ENCODE peak calls at places on chromosomes 2 and 18, in nine cellular contexts. P, D, X, Z, T, K, I, L and N are unnamed samples.

GRCh38 chr2:44462934-44463849 is 101.4 kb downstream of the CAMKMT start:
- ATAC-seq in P (no peak), D (no peak), X (no peak), Z (no peak), T (no peak), K (no peak), I (no peak), L (no peak), N (no peak)

GRCh38 chr2:492178-492577 is 185.0 kb downstream of the TMEM18 start:
- ATAC-seq in P (no peak), D (no peak), X (no peak), Z (no peak), T (no peak), K (no peak), I (no peak), L (no peak), N (no peak)

GRCh38 chr2:112182581-112183034 is 44.4 kb downstream of the FBLN7 start:
- ATAC-seq in P (peak; percentile 74), D (no peak), X (no peak), Z (no peak), T (peak; percentile 68), K (no peak), I (no peak), L (peak; percentile 77), N (peak; percentile 62)

GRCh38 chr2:53268086-53268485 is 499.5 kb upstream of the CHAC2 start:
- ATAC-seq in P (no peak), D (no peak), X (no peak), Z (no peak), T (no peak), K (no peak), I (no peak), L (no peak), N (peak; percentile 41)

GRCh38 chr2:174682578-174683391 is 81.5 kb downstream of the CHRNA1 start:
- ATAC-seq in P (peak; percentile 63), D (peak; percentile 92), X (peak; percentile 81), Z (peak; percentile 80), T (peak; percentile 74), K (peak; percentile 63), I (peak; percentile 94), L (peak; percentile 68), N (peak; percentile 82)

GRCh38 chr2:158724803-158725271 is 70.3 kb upstream of the DAPL1 start:
- ATAC-seq in P (no peak), D (no peak), X (no peak), Z (no peak), T (no peak), K (no peak), I (no peak), L (no peak), N (no peak)

GRCh38 chr18:1779587-1779986 is 791.7 kb downstream of the METTL4 start:
- ATAC-seq in P (no peak), D (no peak), X (no peak), Z (peak; percentile 73), T (no peak), K (no peak), I (no peak), L (no peak), N (no peak)

GRCh38 chr18:70420151-70420898 is 131.5 kb downstream of the SOCS6 start:
- ATAC-seq in P (no peak), D (no peak), X (no peak), Z (peak; percentile 79), T (no peak), K (no peak), I (no peak), L (no peak), N (no peak)

GRCh38 chr2:101308432-101309210 is at the start of gene RNF149:
- ATAC-seq in P (peak; percentile 33), D (peak; percentile 97), X (peak; percentile 96), Z (peak; percentile 93), T (peak; percentile 56), K (peak; percentile 87), I (peak; percentile 96), L (peak; percentile 50), N (peak; percentile 89)

GRCh38 chr2:88698027-88698413 is 6.5 kb downstream of the RPIA start:
- ATAC-seq in P (no peak), D (no peak), X (no peak), Z (no peak), T (no peak), K (no peak), I (no peak), L (no peak), N (no peak)

GRCh38 chr18:8785855-8786765 is 80.8 kb downstream of the MTCL1 start:
- ATAC-seq in P (no peak), D (no peak), X (no peak), Z (no peak), T (peak; percentile 32), K (no peak), I (no peak), L (peak; percentile 45), N (peak; percentile 65)

GRCh38 chr18:63848159-63848558 is 39.3 kb upstream of the SERPINB2 start:
- ATAC-seq in P (no peak), D (no peak), X (no peak), Z (peak; percentile 88), T (no peak), K (peak; percentile 78), I (no peak), L (no peak), N (no peak)

GRCh38 chr2:109151519-109151918 is 22.5 kb downstream of the SH3RF3 start:
- ATAC-seq in P (no peak), D (no peak), X (no peak), Z (no peak), T (no peak), K (no peak), I (no peak), L (no peak), N (no peak)

GRCh38 chr2:163984991-163985390 is 249.2 kb upstream of the FIGN start:
- ATAC-seq in P (no peak), D (no peak), X (no peak), Z (no peak), T (no peak), K (no peak), I (no peak), L (no peak), N (no peak)

GRCh38 chr2:138713069-138713496 is 67.1 kb downstream of the NXPH2 start:
- ATAC-seq in P (no peak), D (no peak), X (no peak), Z (peak; percentile 81), T (no peak), K (no peak), I (no peak), L (no peak), N (no peak)

GRCh38 chr18:47618758-47619157 is 311.7 kb downstream of the SMAD2 start:
- ATAC-seq in P (no peak), D (no peak), X (no peak), Z (no peak), T (no peak), K (no peak), I (no peak), L (no peak), N (no peak)

GRCh38 chr18:3066391-3067079 is 53.6 kb upstream of the LPIN2 start:
- ATAC-seq in P (no peak), D (peak; percentile 31), X (peak; percentile 2), Z (no peak), T (no peak), K (no peak), I (no peak), L (no peak), N (no peak)